ENCODE peak calls at places on chromosome 20, in seven cellular contexts. Q is pancreas; H is HT-29; L is CD8-positive, alpha-beta memory T cell; M is endothelial cell; X is activated T-cell treated with anti-CD3 and anti-CD28 coated beads, Interleukin-2, amount 50 U/mL, for 72 hours; N is NCI-H446 treated with DMSO at 0.1 percent for 48 hours. D is an unnamed sample.

GRCh38 chr20:3563548-3564177 is 92.8 kb downstream of the ATRN start:
- DNase-seq in N (no peak), M (peak; percentile 20), H (peak; percentile 53), L (no peak), X (peak; percentile 13), Q (no peak), D (no peak)

GRCh38 chr20:34334654-34335407 is 28.2 kb upstream of the ITCH start:
- DNase-seq in X (no peak), Q (no peak), H (no peak), L (no peak), M (no peak), N (no peak), D (no peak)

GRCh38 chr20:23088891-23089290 is 2.8 kb upstream of the CD93 start:
- DNase-seq in H (no peak), N (no peak), M (no peak), Q (no peak), X (no peak), L (no peak), D (no peak)

GRCh38 chr20:1810926-1811620 is 84.1 kb upstream of the SIRPA start:
- DNase-seq in L (no peak), H (no peak), N (peak; percentile 58), X (no peak), Q (no peak), M (no peak), D (no peak)

GRCh38 chr20:63456429-63457284 is 15.8 kb downstream of the KCNQ2 start:
- DNase-seq in H (no peak), X (no peak), M (no peak), L (no peak), N (no peak), Q (no peak), D (no peak)

GRCh38 chr20:18310592-18310991 is 22.3 kb downstream of the ZNF133 start:
- DNase-seq in X (no peak), Q (no peak), L (no peak), H (no peak), N (no peak), M (no peak), D (no peak)

GRCh38 chr20:23435675-23436539 is 3.6 kb upstream of the CSTL1 start:
- DNase-seq in N (peak; percentile 80), L (no peak), X (no peak), H (peak; percentile 53), M (no peak), Q (peak; percentile 90), D (no peak)

GRCh38 chr20:44961868-44962267 is 1.7 kb upstream of the TOMM34 start:
- DNase-seq in H (no peak), N (no peak), L (no peak), Q (no peak), M (no peak), X (no peak), D (no peak)

GRCh38 chr20:31602779-31603441 is 2.2 kb upstream of the ID1 start:
- DNase-seq in X (peak; percentile 79), N (no peak), L (peak; percentile 75), M (no peak), Q (no peak), H (peak; percentile 82), D (no peak)

GRCh38 chr20:330233-331149 is 5.1 kb downstream of the SOX12 start:
- DNase-seq in H (peak; percentile 60), M (peak; percentile 53), L (peak; percentile 78), X (peak; percentile 72), Q (no peak), N (peak; percentile 45), D (peak; percentile 55)

GRCh38 chr20:33277471-33278441 is 5.3 kb upstream of the BPIFB1 start:
- DNase-seq in Q (no peak), L (no peak), M (no peak), N (no peak), X (no peak), H (peak; percentile 33), D (no peak)

GRCh38 chr20:7031222-7031621 is 263.7 kb downstream of the BMP2 start:
- DNase-seq in N (no peak), X (no peak), Q (no peak), H (no peak), L (no peak), M (peak; percentile 14), D (no peak)

GRCh38 chr20:9458075-9458818 is 56.1 kb upstream of the LAMP5 start:
- DNase-seq in N (peak; percentile 56), X (no peak), H (peak; percentile 43), L (no peak), M (peak; percentile 36), Q (no peak), D (no peak)

GRCh38 chr20:15494841-15495240 is 1078.4 kb downstream of the KIF16B start:
- DNase-seq in N (no peak), Q (no peak), L (no peak), M (no peak), H (no peak), X (no peak), D (no peak)

GRCh38 chr20:64223526-64224067 is 32.0 kb upstream of the PCMTD2 start:
- DNase-seq in N (no peak), X (no peak), L (no peak), M (peak; percentile 78), Q (peak; percentile 37), H (no peak), D (no peak)

GRCh38 chr20:48393721-48394120 is 434.1 kb downstream of the PREX1 start:
- DNase-seq in N (no peak), M (no peak), X (no peak), L (no peak), H (no peak), Q (no peak), D (no peak)

GRCh38 chr20:8255945-8256632 is 124.0 kb downstream of the PLCB1 start:
- DNase-seq in L (no peak), Q (no peak), X (no peak), N (no peak), M (no peak), H (no peak), D (peak; percentile 43)

GRCh38 chr20:46025376-46025783 is 3.6 kb upstream of the SLC12A5 start:
- DNase-seq in H (no peak), L (no peak), N (no peak), Q (no peak), X (no peak), M (no peak), D (no peak)

GRCh38 chr20:47703748-47704147 is 81.5 kb downstream of the SULF2 start:
- DNase-seq in M (no peak), H (no peak), L (no peak), Q (no peak), X (no peak), N (no peak), D (no peak)

GRCh38 chr20:63052571-63053429 is 46.0 kb upstream of the BHLHE23 start:
- DNase-seq in L (peak; percentile 42), N (no peak), M (no peak), H (no peak), Q (peak; percentile 39), X (no peak), D (no peak)

GRCh38 chr20:3869839-3870634 is 19.1 kb upstream of the PANK2 start:
- DNase-seq in X (no peak), L (no peak), M (no peak), N (no peak), H (no peak), Q (no peak), D (no peak)

GRCh38 chr20:62045118-62045517 is 20.6 kb downstream of the TAF4 start:
- DNase-seq in H (no peak), N (no peak), Q (no peak), L (no peak), X (no peak), M (no peak), D (no peak)

GRCh38 chr20:63453029-63453523 is 19.4 kb downstream of the KCNQ2 start:
- DNase-seq in L (no peak), N (no peak), X (no peak), H (no peak), M (no peak), Q (no peak), D (no peak)

D was measured in lung.